ENCODE peak calls at places on chromosomes 7 and 10, in four cellular contexts. One of them, this sample, is unnamed.

GRCh38 chr10:7797582-7797981 is 9.6 kb downstream of the ATP5F1C start:
- DNase-seq in thoracic aorta: no peak
- DNase-seq in HCT116: peak; percentile 49
- DNase-seq in left lung: peak; percentile 43
- DNase-seq in this sample: no peak

GRCh38 chr10:121935702-121936101 is 7.9 kb upstream of the ATE1 start:
- DNase-seq in HCT116: no peak
- DNase-seq in left lung: no peak
- DNase-seq in thoracic aorta: no peak
- DNase-seq in this sample: no peak

GRCh38 chr10:103276941-103277712 is at the start of gene INA:
- DNase-seq in thoracic aorta: no peak
- DNase-seq in HCT116: no peak
- DNase-seq in left lung: no peak
- DNase-seq in this sample: no peak

GRCh38 chr10:13074562-13075451 is 25.2 kb upstream of the OPTN start:
- DNase-seq in left lung: peak; percentile 57
- DNase-seq in HCT116: peak; percentile 53
- DNase-seq in thoracic aorta: no peak
- DNase-seq in this sample: peak; percentile 70

GRCh38 chr10:117132751-117133231 is 5.3 kb downstream of the VAX1 start:
- DNase-seq in thoracic aorta: no peak
- DNase-seq in left lung: no peak
- DNase-seq in HCT116: no peak
- DNase-seq in this sample: no peak

GRCh38 chr7:10973942-10974716 is 457 bp downstream of the PHF14 start:
- DNase-seq in HCT116: no peak
- DNase-seq in thoracic aorta: no peak
- DNase-seq in left lung: no peak
- DNase-seq in this sample: peak; percentile 5

GRCh38 chr7:154571772-154572171 is 431.2 kb downstream of the PAXIP1 start:
- DNase-seq in thoracic aorta: no peak
- DNase-seq in left lung: no peak
- DNase-seq in HCT116: no peak
- DNase-seq in this sample: no peak

GRCh38 chr10:68560201-68560915 is at the start of gene TET1:
- DNase-seq in thoracic aorta: no peak
- DNase-seq in HCT116: peak; percentile 33
- DNase-seq in left lung: peak; percentile 39
- DNase-seq in this sample: peak; percentile 23

GRCh38 chr10:6203331-6204062 is 765 bp downstream of the PFKFB3 start:
- DNase-seq in thoracic aorta: no peak
- DNase-seq in left lung: peak; percentile 55
- DNase-seq in HCT116: no peak
- DNase-seq in this sample: no peak

GRCh38 chr10:227014-227413 is 91.8 kb downstream of the ZMYND11 start:
- DNase-seq in thoracic aorta: no peak
- DNase-seq in left lung: no peak
- DNase-seq in HCT116: no peak
- DNase-seq in this sample: no peak

GRCh38 chr7:4472739-4473138 is 209.4 kb upstream of the FOXK1 start:
- DNase-seq in thoracic aorta: no peak
- DNase-seq in HCT116: no peak
- DNase-seq in left lung: no peak
- DNase-seq in this sample: no peak

GRCh38 chr7:70752794-70753241 is 379.1 kb upstream of the GALNT17 start:
- DNase-seq in left lung: no peak
- DNase-seq in thoracic aorta: no peak
- DNase-seq in HCT116: no peak
- DNase-seq in this sample: no peak

GRCh38 chr7:16651391-16652254 is 5.6 kb downstream of the BZW2 start:
- DNase-seq in HCT116: no peak
- DNase-seq in thoracic aorta: no peak
- DNase-seq in left lung: no peak
- DNase-seq in this sample: no peak

GRCh38 chr7:128353189-128353588 is 8.3 kb downstream of the PRRT4 start:
- DNase-seq in left lung: no peak
- DNase-seq in thoracic aorta: no peak
- DNase-seq in HCT116: no peak
- DNase-seq in this sample: no peak

GRCh38 chr10:44809652-44810051 is 101.5 kb upstream of the TMEM72 start:
- DNase-seq in HCT116: no peak
- DNase-seq in thoracic aorta: no peak
- DNase-seq in left lung: no peak
- DNase-seq in this sample: no peak

DNA sequence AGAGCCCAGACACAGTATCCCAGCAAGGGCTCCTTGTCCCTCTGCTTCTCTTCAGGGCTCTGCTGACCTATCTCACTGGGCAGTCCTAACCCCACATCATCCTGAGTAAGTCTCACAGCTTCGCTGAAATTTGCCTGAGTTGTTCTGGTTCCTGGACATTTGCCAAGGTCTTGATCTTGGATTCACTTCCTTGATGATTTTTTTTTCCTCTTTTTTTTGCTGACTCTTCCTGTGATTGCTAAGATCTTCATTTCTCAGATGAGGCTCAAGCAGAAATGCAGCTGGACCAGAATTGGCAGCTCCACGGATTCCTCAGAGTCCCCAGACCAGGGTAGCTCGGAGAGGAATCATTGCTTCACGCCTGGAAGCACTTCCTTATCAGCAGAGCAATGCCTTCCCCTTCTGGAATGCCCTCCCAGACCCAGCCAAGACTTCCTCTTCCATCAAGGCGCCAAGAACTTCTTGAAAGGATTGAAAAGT is 8.6 kb upstream of the AFAP1L2 start:
- DNase-seq in left lung: no peak
- DNase-seq in HCT116: peak; percentile 27
- DNase-seq in thoracic aorta: no peak
- DNase-seq in this sample: no peak
- H3K4me1 ChIP-seq in left lung: peaks cover 11% of the 10 kb centered on the region
- H3K4me1 ChIP-seq in HCT116: peaks cover 20% of the 10 kb centered on the region
- H3K4me1 ChIP-seq in thoracic aorta: peaks cover 8% of the 10 kb centered on the region
- H3K4me1 ChIP-seq in this sample: no peaks in the 10 kb centered on the region

GRCh38 chr7:72114129-72114528 is 298.0 kb downstream of the CALN1 start:
- DNase-seq in left lung: no peak
- DNase-seq in HCT116: no peak
- DNase-seq in thoracic aorta: no peak
- DNase-seq in this sample: no peak
- H3K4me3 ChIP-seq in left lung: no peak overlapping the region
- H3K4me3 ChIP-seq in HCT116: no peak overlapping the region
- H3K4me3 ChIP-seq in thoracic aorta: no peak overlapping the region
- H3K4me3 ChIP-seq in this sample: no peak overlapping the region

DNA sequence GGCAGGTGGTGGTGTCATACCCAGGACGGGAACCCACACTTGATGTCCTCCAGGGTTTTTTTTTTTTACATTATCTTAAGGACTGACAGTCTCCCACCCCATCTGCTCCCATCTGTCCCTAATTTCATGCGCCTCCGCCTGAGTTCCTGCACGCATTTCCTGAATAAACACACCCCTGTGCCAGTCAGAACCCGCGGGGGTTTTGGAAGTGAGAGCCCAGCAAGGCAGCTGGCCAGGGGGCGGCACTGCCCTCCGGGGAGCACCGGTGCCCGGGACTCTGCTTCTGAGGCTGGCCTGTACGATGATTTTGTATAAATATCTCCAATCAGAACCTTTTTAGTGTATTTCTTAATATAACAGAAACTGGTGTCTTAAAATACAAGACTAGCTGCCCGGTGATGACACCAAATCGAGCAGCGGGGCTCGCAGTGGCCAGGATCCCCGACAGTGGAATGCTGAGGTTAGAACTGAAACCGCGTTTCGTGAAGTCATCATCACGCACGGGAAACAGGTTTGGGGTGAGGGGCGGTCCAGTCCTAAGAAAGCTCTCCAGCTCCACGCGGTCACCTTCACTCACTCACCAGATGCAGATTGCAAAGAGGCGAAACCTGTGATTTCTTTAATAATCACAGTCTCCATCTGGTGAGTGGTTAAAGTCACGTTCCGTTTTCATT is 19.8 kb downstream of the BNIP3 start:
- DNase-seq in thoracic aorta: no peak
- DNase-seq in HCT116: no peak
- DNase-seq in left lung: no peak
- DNase-seq in this sample: no peak
- H3K4me1 ChIP-seq in thoracic aorta: no peaks in the 10 kb centered on the region
- H3K4me1 ChIP-seq in HCT116: no peaks in the 10 kb centered on the region
- H3K4me1 ChIP-seq in left lung: no peaks in the 10 kb centered on the region
- H3K4me1 ChIP-seq in this sample: no peaks in the 10 kb centered on the region

GRCh38 chr7:106346167-106346677 is 61.4 kb upstream of the NAMPT start:
- DNase-seq in left lung: no peak
- DNase-seq in HCT116: no peak
- DNase-seq in thoracic aorta: no peak
- DNase-seq in this sample: no peak
- H3K4me3 ChIP-seq in left lung: no peak overlapping the region
- H3K4me3 ChIP-seq in HCT116: no peak overlapping the region
- H3K4me3 ChIP-seq in thoracic aorta: no peak overlapping the region
- H3K4me3 ChIP-seq in this sample: no peak overlapping the region

GRCh38 chr10:62040896-62041295 is 139.4 kb downstream of the ARID5B start:
- DNase-seq in thoracic aorta: no peak
- DNase-seq in left lung: no peak
- DNase-seq in HCT116: no peak
- DNase-seq in this sample: no peak

GRCh38 chr10:62045765-62046521 is 144.4 kb downstream of the ARID5B start:
- DNase-seq in left lung: no peak
- DNase-seq in thoracic aorta: no peak
- DNase-seq in HCT116: no peak
- DNase-seq in this sample: peak; percentile 35

GRCh38 chr10:62044569-62044968 is 143.1 kb downstream of the ARID5B start:
- DNase-seq in left lung: no peak
- DNase-seq in HCT116: no peak
- DNase-seq in thoracic aorta: no peak
- DNase-seq in this sample: no peak

GRCh38 chr10:62046522-62047239 is 145.2 kb downstream of the ARID5B start:
- DNase-seq in thoracic aorta: no peak
- DNase-seq in left lung: no peak
- DNase-seq in HCT116: no peak
- DNase-seq in this sample: no peak

GRCh38 chr10:62043493-62043938 is 142.0 kb downstream of the ARID5B start:
- DNase-seq in HCT116: no peak
- DNase-seq in thoracic aorta: no peak
- DNase-seq in left lung: no peak
- DNase-seq in this sample: no peak
- H3K4me1 ChIP-seq in HCT116: peaks cover 10% of the 10 kb centered on the region
- H3K4me1 ChIP-seq in thoracic aorta: peaks cover 55% of the 10 kb centered on the region
- H3K4me1 ChIP-seq in left lung: peaks cover 25% of the 10 kb centered on the region
- H3K4me1 ChIP-seq in this sample: no peaks in the 10 kb centered on the region

GRCh38 chr7:66039094-66039493 is 36.5 kb upstream of the ASL start:
- DNase-seq in thoracic aorta: no peak
- DNase-seq in left lung: no peak
- DNase-seq in HCT116: no peak
- DNase-seq in this sample: no peak

GRCh38 chr7:66036788-66037187 is 38.8 kb upstream of the ASL start:
- DNase-seq in left lung: peak; percentile 24
- DNase-seq in thoracic aorta: no peak
- DNase-seq in HCT116: no peak
- DNase-seq in this sample: no peak

GRCh38 chr7:66036382-66036781 is 39.2 kb upstream of the ASL start:
- DNase-seq in HCT116: no peak
- DNase-seq in thoracic aorta: no peak
- DNase-seq in left lung: no peak
- DNase-seq in this sample: no peak

GRCh38 chr7:66033471-66034385 is 41.9 kb upstream of the ASL start:
- DNase-seq in left lung: no peak
- DNase-seq in thoracic aorta: no peak
- DNase-seq in HCT116: no peak
- DNase-seq in this sample: no peak
- H3K4me3 ChIP-seq in left lung: no peak overlapping the region
- H3K4me3 ChIP-seq in thoracic aorta: no peak overlapping the region
- H3K4me3 ChIP-seq in HCT116: no peak overlapping the region
- H3K4me3 ChIP-seq in this sample: no peak overlapping the region

GRCh38 chr10:5092848-5093790 is 1.1 kb upstream of the AKR1C3 start:
- DNase-seq in HCT116: no peak
- DNase-seq in thoracic aorta: no peak
- DNase-seq in left lung: no peak
- DNase-seq in this sample: no peak
- H3K4me1 ChIP-seq in HCT116: no peaks in the 10 kb centered on the region
- H3K4me1 ChIP-seq in thoracic aorta: peaks cover 3% of the 10 kb centered on the region
- H3K4me1 ChIP-seq in left lung: no peaks in the 10 kb centered on the region
- H3K4me1 ChIP-seq in this sample: peaks cover 6% of the 10 kb centered on the region

GRCh38 chr7:27138987-27139334 is 4.5 kb downstream of the HOXA5 start:
- DNase-seq in thoracic aorta: no peak
- DNase-seq in left lung: no peak
- DNase-seq in HCT116: no peak
- DNase-seq in this sample: no peak
- H3K4me3 ChIP-seq in thoracic aorta: peak overlapping the region; percentile 48
- H3K4me3 ChIP-seq in left lung: peak overlapping the region; percentile 52
- H3K4me3 ChIP-seq in HCT116: no peak overlapping the region
- H3K4me3 ChIP-seq in this sample: peak overlapping the region; percentile 24

GRCh38 chr10:79092292-79092896 is 23.6 kb downstream of the ZMIZ1 start:
- DNase-seq in thoracic aorta: no peak
- DNase-seq in HCT116: no peak
- DNase-seq in left lung: no peak
- DNase-seq in this sample: no peak
- H3K4me1 ChIP-seq in thoracic aorta: peaks cover 30% of the 10 kb centered on the region
- H3K4me1 ChIP-seq in HCT116: peaks cover 5% of the 10 kb centered on the region
- H3K4me1 ChIP-seq in left lung: peaks cover 33% of the 10 kb centered on the region
- H3K4me1 ChIP-seq in this sample: peaks cover 66% of the 10 kb centered on the region

GRCh38 chr7:41882745-41883527 is 180.0 kb upstream of the INHBA start:
- DNase-seq in left lung: no peak
- DNase-seq in thoracic aorta: no peak
- DNase-seq in HCT116: no peak
- DNase-seq in this sample: no peak

GRCh38 chr7:41881313-41882130 is 178.6 kb upstream of the INHBA start:
- DNase-seq in thoracic aorta: no peak
- DNase-seq in HCT116: no peak
- DNase-seq in left lung: peak; percentile 83
- DNase-seq in this sample: no peak

GRCh38 chr7:41880107-41880506 is 177.2 kb upstream of the INHBA start:
- DNase-seq in HCT116: no peak
- DNase-seq in left lung: no peak
- DNase-seq in thoracic aorta: no peak
- DNase-seq in this sample: no peak

GRCh38 chr7:41885078-41885477 is 182.2 kb upstream of the INHBA start:
- DNase-seq in thoracic aorta: no peak
- DNase-seq in HCT116: no peak
- DNase-seq in left lung: no peak
- DNase-seq in this sample: no peak

GRCh38 chr7:41882271-41882670 is 179.4 kb upstream of the INHBA start:
- DNase-seq in thoracic aorta: no peak
- DNase-seq in left lung: no peak
- DNase-seq in HCT116: no peak
- DNase-seq in this sample: no peak
- H3K4me3 ChIP-seq in thoracic aorta: no peak overlapping the region
- H3K4me3 ChIP-seq in left lung: no peak overlapping the region
- H3K4me3 ChIP-seq in HCT116: no peak overlapping the region
- H3K4me3 ChIP-seq in this sample: no peak overlapping the region

This sample was measured in tibial nerve.